ENCODE peak calls at places on chromosomes 16 and 17, in five cellular contexts. U is ovary, K is BE2C, A is HAP-1, Y is heart left ventricle. G is an unnamed sample. For H3K9me3, the result is how much of the 10 kb centered on the place peaks cover.

GRCh38 chr17:45948881-45949624 is 50.0 kb upstream of the STH start:
- DNase-seq in U (peak), K (peak), A (peak), Y (peak), G (peak)

GRCh38 chr17:4161179-4161559 is 18.2 kb downstream of the CYB5D2 start:
- DNase-seq in U (no peak), K (peak), A (no peak), Y (no peak), G (no peak)

GRCh38 chr17:19248923-19249574 is 11.9 kb downstream of the EPN2 start:
- DNase-seq in U (peak), K (peak), A (peak), Y (peak), G (peak)

GRCh38 chr17:7263071-7263800 is 958 bp upstream of the CLDN7 start:
- DNase-seq in U (no peak), K (no peak), A (peak), Y (no peak), G (no peak)

GRCh38 chr17:28597606-28598383 is 1.0 kb downstream of the SPAG5 start:
- DNase-seq in U (no peak), K (no peak), A (no peak), Y (no peak), G (no peak)

GRCh38 chr17:26818736-26819135 is 475.2 kb upstream of the WSB1 start:
- DNase-seq in U (no peak), K (no peak), A (peak), Y (no peak), G (no peak)

GRCh38 chr17:44307387-44308186 is 814 bp upstream of the RUNDC3A start:
- DNase-seq in U (peak), K (peak), A (peak), Y (no peak), G (no peak)

GRCh38 chr17:56966277-56966676 is 5.4 kb upstream of the COIL start:
- DNase-seq in U (no peak), K (no peak), A (no peak), Y (no peak), G (no peak)

GRCh38 chr17:77881545-77881944 is 77.0 kb upstream of the TNRC6C start:
- DNase-seq in U (no peak), K (peak), A (no peak), Y (peak), G (peak)

GRCh38 chr17:45150911-45151809 is 2.9 kb downstream of the HEXIM1 start:
- DNase-seq in U (no peak), K (no peak), A (peak), Y (no peak), G (no peak)

GRCh38 chr17:80261159-80261894 is 675 bp downstream of the RNF213 start:
- DNase-seq in U (peak), K (peak), A (peak), Y (no peak), G (peak)

GRCh38 chr16:82181456-82182185 is 11.6 kb upstream of the MPHOSPH6 start:
- DNase-seq in U (no peak), K (peak), A (no peak), Y (no peak), G (no peak)

GRCh38 chr17:83067071-83067717 is 12.2 kb upstream of the METRNL start:
- DNase-seq in U (peak), K (peak), A (no peak), Y (peak), G (peak)

GRCh38 chr16:2829501-2830354 is at the start of gene ZG16B:
- DNase-seq in U (no peak), K (no peak), A (no peak), Y (peak), G (no peak)

GRCh38 chr17:60351012-60351695 is 40.8 kb downstream of the USP32 start:
- DNase-seq in U (no peak), K (no peak), A (no peak), Y (no peak), G (no peak)

GRCh38 chr17:34638526-34639260 is 59.3 kb downstream of the TMEM132E start:
- DNase-seq in U (no peak), K (no peak), A (no peak), Y (no peak), G (no peak)

GRCh38 chr16:49961087-49961486 is 63.9 kb upstream of the CNEP1R1 start:
- DNase-seq in U (no peak), K (no peak), A (peak), Y (no peak), G (no peak)

GRCh38 chr16:5381481-5381880 is 283.9 kb upstream of the EEF2KMT start:
- DNase-seq in U (no peak), K (peak), A (no peak), Y (no peak), G (no peak)

GRCh38 chr16:78930561-78930960 is 670.0 kb downstream of the MAF start:
- DNase-seq in U (no peak), K (no peak), A (no peak), Y (no peak), G (no peak)

GRCh38 chr16:21663889-21664647 is at the start of gene OTOA:
- DNase-seq in U (no peak), K (peak), A (no peak), Y (no peak), G (no peak)

GRCh38 chr17:31251075-31251474 is 46.0 kb downstream of the OMG start:
- DNase-seq in U (no peak), K (no peak), A (no peak), Y (no peak), G (no peak)

GRCh38 chr17:47862621-47863440 is 11.9 kb upstream of the SP6 start:
- DNase-seq in U (no peak), K (no peak), A (no peak), Y (peak), G (no peak)

GRCh38 chr16:70594569-70594968 is 51.8 kb upstream of the IL34 start:
- DNase-seq in U (peak), K (no peak), A (no peak), Y (peak), G (peak)

GRCh38 chr17:77694391-77695363 is 263.8 kb upstream of the TNRC6C start:
- DNase-seq in U (no peak), K (no peak), A (no peak), Y (no peak), G (no peak)

GRCh38 chr16:1784977-1785845 is 2.5 kb downstream of the NUBP2 start:
- DNase-seq in U (peak), K (no peak), A (no peak), Y (peak), G (peak)

GRCh38 chr16:61576476-61576875 is 459.8 kb downstream of the CDH8 start:
- DNase-seq in U (no peak), K (no peak), A (no peak), Y (no peak), G (no peak)

GRCh38 chr17:7477392-7478275 is 1.8 kb downstream of the ZBTB4 start:
- DNase-seq in U (peak), K (no peak), A (no peak), Y (peak), G (no peak)

DNA sequence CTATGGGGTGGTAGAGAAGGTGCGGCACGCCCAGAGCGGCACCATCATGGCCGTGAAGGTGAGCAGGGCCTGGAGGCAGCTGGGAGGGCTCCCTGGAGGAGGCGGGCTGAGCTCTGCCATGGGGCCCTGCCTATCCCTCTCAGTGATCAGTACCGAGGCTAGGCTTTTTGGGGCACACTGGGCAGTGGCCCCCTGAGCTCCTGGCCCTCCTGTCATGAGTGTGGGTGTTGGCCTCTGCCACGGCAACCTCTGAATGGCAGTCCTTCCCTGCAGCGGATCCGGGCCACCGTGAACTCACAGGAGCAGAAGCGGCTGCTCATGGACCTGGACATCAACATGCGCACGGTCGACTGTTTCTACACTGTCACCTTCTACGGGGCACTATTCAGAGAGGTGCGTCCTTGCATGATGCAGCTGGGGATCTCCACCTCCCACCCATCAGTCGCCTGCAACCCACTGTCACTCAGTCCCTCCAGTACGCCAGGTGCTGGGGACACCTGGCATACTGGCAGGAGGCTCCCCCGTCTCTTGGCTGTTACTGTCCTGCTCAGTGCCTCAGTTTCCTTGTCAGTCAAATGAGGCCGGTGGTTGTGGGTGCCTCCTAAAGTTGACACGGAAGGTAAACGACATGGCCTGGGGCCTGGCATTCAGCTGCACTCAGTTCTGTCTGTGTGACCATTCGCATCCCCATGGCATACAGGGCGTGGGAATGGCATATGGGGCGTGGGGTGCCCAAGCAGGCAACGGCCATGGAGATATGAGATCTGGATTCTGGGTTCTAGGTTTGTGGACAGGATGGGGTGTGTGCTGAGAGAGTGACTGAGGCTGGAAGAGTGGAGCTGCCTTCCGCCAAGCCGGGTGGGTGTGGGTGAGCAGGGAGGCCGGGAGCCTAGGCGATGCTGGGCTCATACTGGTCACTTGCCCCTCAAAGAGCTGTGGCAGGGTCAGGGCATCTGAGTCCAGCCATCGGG is 16.4 kb downstream of the MAP2K3 start:
- DNase-seq in U (peak), K (no peak), A (no peak), Y (peak), G (no peak)
- H3K9me3 ChIP-seq in U (under half), K (under half), A (under half), Y (under half), G (under half)

DNA sequence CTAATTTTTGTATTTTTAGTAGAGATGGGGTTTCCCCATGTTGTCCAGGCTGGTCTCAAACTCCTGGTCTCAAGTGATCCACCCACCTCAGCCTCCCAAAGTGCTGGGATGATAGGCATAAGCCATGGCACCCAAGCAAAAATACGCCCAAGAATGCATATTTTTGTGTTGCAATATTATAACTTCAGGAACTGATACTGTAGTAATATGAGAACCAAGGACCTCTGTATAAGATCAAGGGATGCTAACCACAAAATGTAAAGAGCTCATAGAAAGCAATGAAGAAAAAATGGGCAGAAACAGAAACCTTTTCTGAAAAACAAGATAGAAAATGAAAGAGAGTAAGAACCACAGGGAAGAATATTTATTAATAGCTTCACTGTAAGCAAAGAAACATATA is 183.6 kb upstream of the RPL38 start:
- DNase-seq in U (no peak), K (no peak), A (no peak), Y (no peak), G (no peak)
- H3K4me3 ChIP-seq in U (no peak), K (no peak), A (no peak), Y (no peak), G (no peak)

DNA sequence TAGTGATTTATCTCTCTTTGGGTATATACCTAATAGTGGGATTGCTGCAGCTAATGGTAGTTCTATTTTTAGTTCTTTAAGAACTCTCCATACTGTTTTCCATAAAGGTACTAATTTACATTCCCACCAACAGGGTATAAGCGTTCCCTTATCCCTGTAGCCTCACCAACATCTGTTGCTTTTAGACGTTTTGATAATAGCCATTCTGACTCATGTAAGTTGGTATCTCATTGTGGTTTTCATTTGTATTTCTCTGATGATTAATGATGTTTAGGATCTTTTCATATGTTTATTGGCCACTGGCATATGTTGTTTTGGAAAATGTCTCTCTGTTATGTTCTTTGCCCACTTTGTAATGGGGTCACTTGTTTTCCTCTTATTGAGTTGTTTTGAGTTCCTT is 88.5 kb upstream of the ZNF267 start:
- DNase-seq in U (no peak), K (no peak), A (no peak), Y (no peak), G (no peak)
- H3K9me3 ChIP-seq in U (under half), K (under half), A (under half), Y (under half), G (half or more)

GRCh38 chr16:66549284-66550131 is at the start of gene TK2:
- DNase-seq in U (peak), K (peak), A (peak), Y (peak), G (peak)

GRCh38 chr16:66553223-66553622 is 847 bp downstream of the CKLF start:
- DNase-seq in U (no peak), K (no peak), A (no peak), Y (no peak), G (no peak)

GRCh38 chr16:66552288-66553143 is at the start of gene CKLF:
- DNase-seq in U (peak), K (peak), A (peak), Y (peak), G (peak)

GRCh38 chr16:66551788-66552287 is 538 bp upstream of the CKLF start:
- DNase-seq in U (no peak), K (no peak), A (no peak), Y (no peak), G (no peak)

DNA sequence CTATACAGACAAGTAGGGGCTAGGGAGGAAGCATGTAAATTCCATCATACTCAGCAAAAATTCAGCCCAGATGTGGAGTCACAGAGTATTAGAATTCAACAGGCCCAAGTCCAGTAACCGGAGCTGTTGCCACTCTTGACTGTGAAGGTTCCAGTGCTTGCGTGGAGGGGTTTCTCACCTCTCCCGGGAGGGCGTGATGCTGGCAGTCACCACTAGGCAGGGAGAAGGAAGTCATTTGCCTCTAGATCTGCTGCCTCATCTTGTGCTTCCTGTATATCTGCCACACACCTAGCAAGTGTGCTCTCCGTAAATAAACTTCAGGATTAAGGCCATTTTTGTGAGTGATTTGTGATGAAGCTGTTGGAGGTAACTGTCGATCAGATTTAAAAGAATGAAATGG is 1.0 kb upstream of the CKLF start:
- DNase-seq in U (no peak), K (peak), A (peak), Y (peak), G (no peak)
- H3K4me3 ChIP-seq in U (no peak), K (no peak), A (no peak), Y (no peak), G (no peak)

G was measured in left ventricle myocardium inferior.